ENCODE peak calls at places on chromosomes 13 and 19, in five cellular contexts. F is tibial artery, V is fibroblast of pulmonary artery, W is BJ, D is cardiac muscle cell. E is an unnamed sample.

GRCh38 chr19:19270749-19271571 is 2.1 kb downstream of the TM6SF2 start:
- DNase-seq in F (no peak), V (no peak), W (no peak), D (no peak), E (no peak)

GRCh38 chr13:95957331-95957730 is 95.9 kb downstream of the UGGT2 start:
- DNase-seq in F (no peak), V (no peak), W (no peak), D (peak), E (no peak)

GRCh38 chr13:67148219-67148583 is 81.9 kb downstream of the PCDH9 start:
- DNase-seq in F (no peak), V (peak), W (peak), D (no peak), E (peak)

GRCh38 chr13:24691381-24691780 is 11.2 kb downstream of the ATP12A start:
- DNase-seq in F (no peak), V (no peak), W (no peak), D (no peak), E (no peak)

GRCh38 chr19:3053218-3053621 is 9.1 kb downstream of the TLE5 start:
- DNase-seq in F (no peak), V (no peak), W (no peak), D (no peak), E (no peak)

GRCh38 chr13:104831823-104832222 is 1703.6 kb downstream of the EFNB2 start:
- DNase-seq in F (no peak), V (no peak), W (no peak), D (no peak), E (no peak)

GRCh38 chr13:71645467-71645866 is 221.5 kb downstream of the DACH1 start:
- DNase-seq in F (no peak), V (no peak), W (no peak), D (no peak), E (no peak)

GRCh38 chr13:88107486-88108044 is 436.4 kb downstream of the SLITRK5 start:
- DNase-seq in F (no peak), V (no peak), W (no peak), D (no peak), E (no peak)

GRCh38 chr13:74825170-74825948 is 656.6 kb downstream of the TBC1D4 start:
- DNase-seq in F (no peak), V (peak), W (peak), D (no peak), E (peak)

GRCh38 chr13:42041684-42042035 is 6.8 kb upstream of the DGKH start:
- DNase-seq in F (peak), V (peak), W (no peak), D (peak), E (peak)
- TF ChIP-seq CTCF in F (peak), V (peak), W (peak), D (peak), E (peak)

GRCh38 chr13:58882556-58882955 is 1251.0 kb downstream of the PCDH17 start:
- DNase-seq in F (no peak), V (no peak), W (no peak), D (no peak), E (no peak)

GRCh38 chr13:58883405-58883804 is 1251.9 kb downstream of the PCDH17 start:
- DNase-seq in F (no peak), V (no peak), W (no peak), D (no peak), E (no peak)

GRCh38 chr13:58889474-58889873 is 1257.9 kb downstream of the PCDH17 start:
- DNase-seq in F (no peak), V (no peak), W (no peak), D (no peak), E (no peak)

GRCh38 chr13:58884810-58885209 is 1253.3 kb downstream of the PCDH17 start:
- DNase-seq in F (no peak), V (no peak), W (no peak), D (peak), E (no peak)

GRCh38 chr13:58884353-58884752 is 1252.8 kb downstream of the PCDH17 start:
- DNase-seq in F (no peak), V (no peak), W (no peak), D (peak), E (no peak)
- H3K4me3 ChIP-seq in F (no peak), V (no peak), W (no peak), D (no peak), E (no peak)

GRCh38 chr19:41691268-41691970 is 3.3 kb upstream of the CEACAM7 start:
- DNase-seq in F (no peak), V (peak), W (no peak), D (no peak), E (no peak)
- TF ChIP-seq CTCF in F (no peak), V (peak), W (peak), D (peak), E (peak)

DNA sequence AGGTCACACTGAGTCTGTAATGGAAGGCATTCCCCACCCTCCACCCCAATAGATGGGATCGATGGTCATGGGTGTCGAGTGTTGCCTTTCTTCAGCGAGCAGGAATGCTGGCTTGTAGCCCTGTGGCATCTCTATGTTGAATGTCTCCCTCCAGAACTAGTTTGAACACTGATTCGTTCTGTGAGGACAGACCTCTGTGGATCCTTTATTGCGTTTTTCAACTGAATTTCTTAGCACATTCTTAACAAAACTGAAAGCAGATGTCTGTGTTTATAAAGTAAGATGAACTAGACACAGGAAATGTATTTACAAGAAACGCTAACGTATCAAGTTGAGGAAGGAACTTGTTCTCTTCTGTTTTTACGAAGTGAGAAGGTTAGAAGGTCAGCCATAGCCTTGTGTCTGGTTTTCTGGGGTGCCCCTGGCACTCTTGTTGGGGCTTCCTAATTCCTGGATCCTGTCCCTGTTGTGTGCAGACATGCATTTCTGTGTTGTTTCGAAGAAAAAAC is 36.8 kb upstream of the TM9SF2 start:
- DNase-seq in F (no peak), V (no peak), W (peak), D (no peak), E (peak)
- H3K4me3 ChIP-seq in F (no peak), V (no peak), W (peak), D (no peak), E (no peak)